ENCODE peak calls at places on chromosomes 16 and 17, in eight cellular contexts. One of them, this sample, is unnamed.

GRCh38 chr17:14069251-14069981 is at the start of gene COX10:
- DNase-seq in fibroblast of the aortic adventitia: peak
- DNase-seq in body of pancreas: peak
- DNase-seq in bronchial epithelial cell: peak
- DNase-seq in heart left ventricle: peak
- DNase-seq in pancreas: peak
- DNase-seq in A549: peak
- DNase-seq in cardiac muscle cell: peak
- DNase-seq in this sample: no peak

GRCh38 chr17:4327638-4328037 is 38.8 kb downstream of the UBE2G1 start:
- DNase-seq in fibroblast of the aortic adventitia: peak
- DNase-seq in body of pancreas: no peak
- DNase-seq in bronchial epithelial cell: peak
- DNase-seq in heart left ventricle: no peak
- DNase-seq in pancreas: no peak
- DNase-seq in A549: peak
- DNase-seq in cardiac muscle cell: no peak
- DNase-seq in this sample: peak

GRCh38 chr16:67673712-67674580 is 7.3 kb downstream of the C16orf86 start:
- DNase-seq in fibroblast of the aortic adventitia: no peak
- DNase-seq in body of pancreas: peak
- DNase-seq in bronchial epithelial cell: peak
- DNase-seq in heart left ventricle: peak
- DNase-seq in pancreas: peak
- DNase-seq in A549: no peak
- DNase-seq in cardiac muscle cell: no peak
- DNase-seq in this sample: no peak

GRCh38 chr16:51839697-51840462 is 688.8 kb upstream of the SALL1 start:
- DNase-seq in fibroblast of the aortic adventitia: no peak
- DNase-seq in body of pancreas: no peak
- DNase-seq in bronchial epithelial cell: peak
- DNase-seq in heart left ventricle: no peak
- DNase-seq in pancreas: no peak
- DNase-seq in A549: peak
- DNase-seq in cardiac muscle cell: no peak
- DNase-seq in this sample: no peak

GRCh38 chr16:71919033-71919432 is 23.7 kb downstream of the IST1 start:
- DNase-seq in fibroblast of the aortic adventitia: no peak
- DNase-seq in body of pancreas: no peak
- DNase-seq in bronchial epithelial cell: no peak
- DNase-seq in heart left ventricle: no peak
- DNase-seq in pancreas: no peak
- DNase-seq in A549: no peak
- DNase-seq in cardiac muscle cell: no peak
- DNase-seq in this sample: no peak

GRCh38 chr16:50457979-50458461 is 89.2 kb upstream of the BRD7 start:
- DNase-seq in fibroblast of the aortic adventitia: no peak
- DNase-seq in body of pancreas: no peak
- DNase-seq in bronchial epithelial cell: no peak
- DNase-seq in heart left ventricle: no peak
- DNase-seq in pancreas: no peak
- DNase-seq in A549: no peak
- DNase-seq in cardiac muscle cell: no peak
- DNase-seq in this sample: no peak

GRCh38 chr16:69867796-69868565 is 83.2 kb upstream of the CLEC18A start:
- DNase-seq in fibroblast of the aortic adventitia: peak
- DNase-seq in body of pancreas: no peak
- DNase-seq in bronchial epithelial cell: no peak
- DNase-seq in heart left ventricle: no peak
- DNase-seq in pancreas: no peak
- DNase-seq in A549: no peak
- DNase-seq in cardiac muscle cell: no peak
- DNase-seq in this sample: no peak

GRCh38 chr17:9907131-9907530 is 2.1 kb upstream of the RCVRN start:
- DNase-seq in fibroblast of the aortic adventitia: no peak
- DNase-seq in body of pancreas: no peak
- DNase-seq in bronchial epithelial cell: no peak
- DNase-seq in heart left ventricle: no peak
- DNase-seq in pancreas: no peak
- DNase-seq in A549: no peak
- DNase-seq in cardiac muscle cell: no peak
- DNase-seq in this sample: no peak

GRCh38 chr17:50239913-50240312 is 34.4 kb upstream of the TMEM92 start:
- DNase-seq in fibroblast of the aortic adventitia: no peak
- DNase-seq in body of pancreas: no peak
- DNase-seq in bronchial epithelial cell: no peak
- DNase-seq in heart left ventricle: no peak
- DNase-seq in pancreas: no peak
- DNase-seq in A549: no peak
- DNase-seq in cardiac muscle cell: no peak
- DNase-seq in this sample: no peak

GRCh38 chr16:50547340-50547865 is 793 bp upstream of the NKD1 start:
- DNase-seq in fibroblast of the aortic adventitia: no peak
- DNase-seq in body of pancreas: peak
- DNase-seq in bronchial epithelial cell: no peak
- DNase-seq in heart left ventricle: no peak
- DNase-seq in pancreas: peak
- DNase-seq in A549: peak
- DNase-seq in cardiac muscle cell: peak
- DNase-seq in this sample: no peak

GRCh38 chr16:12578001-12578400 is 225.7 kb downstream of the CPPED1 start:
- DNase-seq in fibroblast of the aortic adventitia: no peak
- DNase-seq in body of pancreas: no peak
- DNase-seq in bronchial epithelial cell: no peak
- DNase-seq in heart left ventricle: no peak
- DNase-seq in pancreas: no peak
- DNase-seq in A549: no peak
- DNase-seq in cardiac muscle cell: no peak
- DNase-seq in this sample: no peak

GRCh38 chr17:58246104-58246740 is 7.8 kb downstream of the LPO start:
- DNase-seq in fibroblast of the aortic adventitia: no peak
- DNase-seq in body of pancreas: no peak
- DNase-seq in bronchial epithelial cell: no peak
- DNase-seq in heart left ventricle: no peak
- DNase-seq in pancreas: no peak
- DNase-seq in A549: no peak
- DNase-seq in cardiac muscle cell: no peak
- DNase-seq in this sample: no peak

GRCh38 chr16:50688867-50689266 is 4.5 kb upstream of the NOD2 start:
- DNase-seq in fibroblast of the aortic adventitia: no peak
- DNase-seq in body of pancreas: no peak
- DNase-seq in bronchial epithelial cell: no peak
- DNase-seq in heart left ventricle: no peak
- DNase-seq in pancreas: no peak
- DNase-seq in A549: no peak
- DNase-seq in cardiac muscle cell: no peak
- DNase-seq in this sample: no peak

GRCh38 chr17:42577532-42578281 is at the start of gene PSMC3IP:
- DNase-seq in fibroblast of the aortic adventitia: peak
- DNase-seq in body of pancreas: peak
- DNase-seq in bronchial epithelial cell: peak
- DNase-seq in heart left ventricle: peak
- DNase-seq in pancreas: peak
- DNase-seq in A549: peak
- DNase-seq in cardiac muscle cell: peak
- DNase-seq in this sample: peak
- TF ChIP-seq CTCF in fibroblast of the aortic adventitia: peak
- TF ChIP-seq CTCF in body of pancreas: no peak
- TF ChIP-seq CTCF in bronchial epithelial cell: peak
- TF ChIP-seq CTCF in heart left ventricle: peak
- TF ChIP-seq CTCF in pancreas: no peak
- TF ChIP-seq CTCF in A549: peak
- TF ChIP-seq CTCF in cardiac muscle cell: peak
- TF ChIP-seq CTCF in this sample: peak

GRCh38 chr16:637081-638018 is 1.2 kb upstream of the METTL26 start:
- DNase-seq in fibroblast of the aortic adventitia: peak
- DNase-seq in body of pancreas: peak
- DNase-seq in bronchial epithelial cell: no peak
- DNase-seq in heart left ventricle: peak
- DNase-seq in pancreas: peak
- DNase-seq in A549: peak
- DNase-seq in cardiac muscle cell: peak
- DNase-seq in this sample: no peak
- H3K4me3 ChIP-seq in fibroblast of the aortic adventitia: peak
- H3K4me3 ChIP-seq in body of pancreas: peak
- H3K4me3 ChIP-seq in bronchial epithelial cell: peak
- H3K4me3 ChIP-seq in heart left ventricle: peak
- H3K4me3 ChIP-seq in pancreas: peak
- H3K4me3 ChIP-seq in A549: peak
- H3K4me3 ChIP-seq in cardiac muscle cell: peak
- H3K4me3 ChIP-seq in this sample: peak

GRCh38 chr17:8210761-8211458 is 535 bp upstream of the AURKB start:
- DNase-seq in fibroblast of the aortic adventitia: peak
- DNase-seq in body of pancreas: no peak
- DNase-seq in bronchial epithelial cell: no peak
- DNase-seq in heart left ventricle: no peak
- DNase-seq in pancreas: no peak
- DNase-seq in A549: no peak
- DNase-seq in cardiac muscle cell: no peak
- DNase-seq in this sample: no peak

GRCh38 chr17:8204761-8205555 is 5.4 kb downstream of the AURKB start:
- DNase-seq in fibroblast of the aortic adventitia: no peak
- DNase-seq in body of pancreas: no peak
- DNase-seq in bronchial epithelial cell: no peak
- DNase-seq in heart left ventricle: no peak
- DNase-seq in pancreas: no peak
- DNase-seq in A549: no peak
- DNase-seq in cardiac muscle cell: no peak
- DNase-seq in this sample: no peak

GRCh38 chr17:8209909-8210760 is at the start of gene AURKB:
- DNase-seq in fibroblast of the aortic adventitia: peak
- DNase-seq in body of pancreas: peak
- DNase-seq in bronchial epithelial cell: peak
- DNase-seq in heart left ventricle: peak
- DNase-seq in pancreas: peak
- DNase-seq in A549: peak
- DNase-seq in cardiac muscle cell: peak
- DNase-seq in this sample: peak

DNA sequence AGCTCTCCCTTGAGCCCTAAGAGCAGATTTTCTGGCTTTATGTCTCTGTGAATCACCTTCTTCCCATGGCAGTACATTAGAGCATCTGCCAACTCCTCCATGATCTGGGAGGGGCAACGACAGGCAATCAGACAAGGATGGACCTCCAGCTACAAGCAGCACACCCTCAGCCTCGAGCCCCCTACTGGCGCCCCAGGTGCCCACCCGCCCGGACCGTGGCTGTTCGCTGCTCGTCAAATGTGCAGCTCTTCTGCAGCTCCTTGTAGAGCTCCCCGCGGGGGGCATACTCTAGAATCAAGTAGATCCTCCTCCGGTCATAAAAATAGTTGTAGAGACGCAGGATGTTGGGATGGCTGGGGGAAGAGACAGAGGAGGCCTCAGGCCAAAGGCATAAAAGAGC is 3.8 kb downstream of the AURKB start:
- DNase-seq in fibroblast of the aortic adventitia: no peak
- DNase-seq in body of pancreas: no peak
- DNase-seq in bronchial epithelial cell: no peak
- DNase-seq in heart left ventricle: no peak
- DNase-seq in pancreas: no peak
- DNase-seq in A549: no peak
- DNase-seq in cardiac muscle cell: no peak
- DNase-seq in this sample: no peak
- TF ChIP-seq CTCF in fibroblast of the aortic adventitia: no peak
- TF ChIP-seq CTCF in body of pancreas: no peak
- TF ChIP-seq CTCF in bronchial epithelial cell: no peak
- TF ChIP-seq CTCF in heart left ventricle: no peak
- TF ChIP-seq CTCF in pancreas: no peak
- TF ChIP-seq CTCF in A549: no peak
- TF ChIP-seq CTCF in cardiac muscle cell: no peak
- TF ChIP-seq CTCF in this sample: no peak

GRCh38 chr16:80029381-80029630 is 428.8 kb upstream of the MAF start:
- DNase-seq in fibroblast of the aortic adventitia: no peak
- DNase-seq in body of pancreas: no peak
- DNase-seq in bronchial epithelial cell: no peak
- DNase-seq in heart left ventricle: no peak
- DNase-seq in pancreas: no peak
- DNase-seq in A549: no peak
- DNase-seq in cardiac muscle cell: no peak
- DNase-seq in this sample: no peak
- H3K4me3 ChIP-seq in fibroblast of the aortic adventitia: no peak
- H3K4me3 ChIP-seq in body of pancreas: no peak
- H3K4me3 ChIP-seq in bronchial epithelial cell: no peak
- H3K4me3 ChIP-seq in heart left ventricle: no peak
- H3K4me3 ChIP-seq in pancreas: no peak
- H3K4me3 ChIP-seq in A549: no peak
- H3K4me3 ChIP-seq in cardiac muscle cell: no peak
- H3K4me3 ChIP-seq in this sample: no peak

DNA sequence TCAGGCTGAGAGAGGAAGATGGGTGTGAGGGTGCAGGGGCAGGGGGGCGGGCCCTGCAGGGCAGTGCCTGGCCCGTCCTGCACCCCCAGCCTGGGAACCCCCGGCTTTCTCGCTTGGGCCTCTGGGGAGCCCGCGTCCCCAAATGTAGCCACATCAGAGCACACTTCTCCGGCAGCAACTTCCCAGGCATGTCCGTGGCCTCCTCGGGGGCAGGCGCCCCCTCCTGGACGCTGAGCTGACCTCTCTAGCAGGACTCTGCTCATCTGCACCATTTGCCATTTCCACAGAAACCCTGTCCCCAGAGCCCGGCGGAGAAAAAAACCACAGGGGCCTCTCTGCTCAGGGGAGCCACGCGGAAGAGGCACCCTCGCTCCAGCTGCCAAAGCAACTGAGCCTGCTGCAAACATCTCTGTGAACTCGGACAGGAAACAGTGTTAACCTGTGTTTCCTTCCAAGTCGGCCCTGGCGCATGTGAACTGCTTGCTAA is 63.4 kb downstream of the KLHDC4 start:
- DNase-seq in fibroblast of the aortic adventitia: peak
- DNase-seq in body of pancreas: no peak
- DNase-seq in bronchial epithelial cell: no peak
- DNase-seq in heart left ventricle: no peak
- DNase-seq in pancreas: no peak
- DNase-seq in A549: no peak
- DNase-seq in cardiac muscle cell: peak
- DNase-seq in this sample: no peak
- TF ChIP-seq CTCF in fibroblast of the aortic adventitia: peak
- TF ChIP-seq CTCF in body of pancreas: no peak
- TF ChIP-seq CTCF in bronchial epithelial cell: peak
- TF ChIP-seq CTCF in heart left ventricle: peak
- TF ChIP-seq CTCF in pancreas: no peak
- TF ChIP-seq CTCF in A549: peak
- TF ChIP-seq CTCF in cardiac muscle cell: peak
- TF ChIP-seq CTCF in this sample: peak

This sample was measured in AG04449.